ENCODE peak calls at places on chromosomes 12 and 14, in four cellular contexts. L, T, F and Q are unnamed samples. For H3K4me1, the result is how much of the 10 kb centered on the place peaks cover.

GRCh38 chr12:25266522-25266921 is 15.8 kb upstream of the KRAS start:
- DNase-seq in T (no peak), L (no peak), F (no peak), Q (no peak)

GRCh38 chr14:74290415-74290814 is 12.3 kb downstream of the ABCD4 start:
- DNase-seq in L (no peak), F (no peak), T (no peak), Q (no peak)

GRCh38 chr12:25556136-25556535 is 3.1 kb upstream of the LMNTD1 start:
- DNase-seq in L (no peak), T (no peak), F (no peak), Q (no peak)

GRCh38 chr14:66045572-66046021 is 440.6 kb upstream of the CCDC196 start:
- DNase-seq in L (no peak), F (no peak), T (no peak), Q (no peak)

GRCh38 chr14:65224799-65225198 is 122.5 kb upstream of the MAX start:
- DNase-seq in T (peak), F (no peak), L (no peak), Q (no peak)

GRCh38 chr14:54776361-54777001 is 126.1 kb downstream of the GCH1 start:
- DNase-seq in F (peak), L (peak), T (peak), Q (peak)

GRCh38 chr14:68548194-68549056 is 244.4 kb downstream of the ZFP36L1 start:
- DNase-seq in T (peak), L (peak), F (peak), Q (peak)

GRCh38 chr12:92041742-92042141 is 103.9 kb downstream of the BTG1 start:
- DNase-seq in L (no peak), T (no peak), F (no peak), Q (no peak)

GRCh38 chr12:81208193-81208946 is 130.5 kb downstream of the ACSS3 start:
- DNase-seq in F (no peak), T (no peak), L (no peak), Q (no peak)

GRCh38 chr12:95319694-95320331 is 102.2 kb downstream of the VEZT start:
- DNase-seq in T (no peak), F (no peak), L (no peak), Q (no peak)

GRCh38 chr14:100533647-100534485 is 53.4 kb downstream of the BEGAIN start:
- DNase-seq in L (peak), F (peak), T (peak), Q (peak)

GRCh38 chr12:122917508-122918227 is 21.7 kb upstream of the VPS37B start:
- DNase-seq in F (no peak), T (peak), L (peak), Q (peak)

GRCh38 chr14:94066089-94066676 is 14.8 kb downstream of the DDX24 start:
- DNase-seq in L (no peak), F (no peak), T (no peak), Q (no peak)

GRCh38 chr14:94332587-94332986 is 9.5 kb upstream of the SERPINA6 start:
- DNase-seq in T (no peak), L (no peak), F (no peak), Q (no peak)

GRCh38 chr12:304815-305214 is 42.2 kb upstream of the SLC6A13 start:
- DNase-seq in T (no peak), F (no peak), L (no peak), Q (no peak)

GRCh38 chr12:117803013-117803412 is 165.8 kb downstream of the KSR2 start:
- DNase-seq in T (no peak), L (no peak), F (no peak), Q (no peak)

GRCh38 chr14:33475623-33476022 is 475.3 kb downstream of the EGLN3 start:
- DNase-seq in L (no peak), T (no peak), F (no peak), Q (no peak)

GRCh38 chr12:15131462-15131861 is 89.8 kb downstream of the RERG start:
- DNase-seq in T (no peak), F (no peak), L (no peak), Q (no peak)

GRCh38 chr12:128337456-128338160 is 70.6 kb downstream of the TMEM132C start:
- DNase-seq in T (no peak), L (no peak), F (no peak), Q (no peak)

GRCh38 chr12:122799635-122800243 is 25.4 kb downstream of the CCDC62 start:
- DNase-seq in F (no peak), L (peak), T (no peak), Q (no peak)

GRCh38 chr12:110546339-110546738 is 36.8 kb downstream of the PPTC7 start:
- DNase-seq in F (no peak), T (no peak), L (no peak), Q (no peak)

GRCh38 chr14:68820536-68820935 is 27.7 kb upstream of the ZFP36L1 start:
- DNase-seq in L (no peak), F (no peak), T (no peak), Q (no peak)

GRCh38 chr12:110117948-110118685 is 6.0 kb upstream of the IFT81 start:
- DNase-seq in F (no peak), T (no peak), L (no peak), Q (no peak)

GRCh38 chr12:122840580-122841513 is 5.6 kb downstream of the HIP1R start:
- DNase-seq in T (no peak), F (no peak), L (peak), Q (peak)

GRCh38 chr12:119803391-119803791 is 73.7 kb downstream of the CIT start:
- DNase-seq in F (no peak), L (no peak), T (no peak), Q (no peak)

GRCh38 chr12:2643736-2644135 is 151.0 kb upstream of the FKBP4 start:
- DNase-seq in L (no peak), F (no peak), T (peak), Q (peak)

GRCh38 chr14:90602088-90602687 is 205.4 kb downstream of the CALM1 start:
- DNase-seq in T (no peak), L (no peak), F (no peak), Q (no peak)

GRCh38 chr14:66507181-66507721 is 696 bp upstream of the GPHN start:
- DNase-seq in T (no peak), F (no peak), L (no peak), Q (no peak)

GRCh38 chr14:27536748-27537147 is 938.9 kb upstream of the NOVA1 start:
- DNase-seq in F (no peak), T (no peak), L (no peak), Q (no peak)

GRCh38 chr12:118979763-118980406 is 1.5 kb upstream of the SRRM4 start:
- DNase-seq in F (no peak), T (no peak), L (peak), Q (peak)

GRCh38 chr14:99265571-99265970 is 6.4 kb downstream of the BCL11B start:
- DNase-seq in L (no peak), T (no peak), F (no peak), Q (no peak)

GRCh38 chr14:85319998-85320397 is 209.9 kb upstream of the FLRT2 start:
- DNase-seq in L (no peak), F (no peak), T (no peak), Q (no peak)

GRCh38 chr12:75603475-75603874 is 92.1 kb upstream of the KRR1 start:
- DNase-seq in L (no peak), T (no peak), F (no peak), Q (no peak)

GRCh38 chr14:103391048-103391447 is 5.8 kb downstream of the MARK3 start:
- DNase-seq in F (no peak), T (no peak), L (no peak), Q (no peak)
- H3K4me1 ChIP-seq in F (half or more), T (half or more), L (half or more), Q (under half)

GRCh38 chr14:50520947-50521815 is 11.2 kb downstream of the MAP4K5 start:
- DNase-seq in T (no peak), L (no peak), F (no peak), Q (no peak)
- H3K27ac ChIP-seq in T (peak), L (no peak), F (no peak), Q (no peak)

DNA sequence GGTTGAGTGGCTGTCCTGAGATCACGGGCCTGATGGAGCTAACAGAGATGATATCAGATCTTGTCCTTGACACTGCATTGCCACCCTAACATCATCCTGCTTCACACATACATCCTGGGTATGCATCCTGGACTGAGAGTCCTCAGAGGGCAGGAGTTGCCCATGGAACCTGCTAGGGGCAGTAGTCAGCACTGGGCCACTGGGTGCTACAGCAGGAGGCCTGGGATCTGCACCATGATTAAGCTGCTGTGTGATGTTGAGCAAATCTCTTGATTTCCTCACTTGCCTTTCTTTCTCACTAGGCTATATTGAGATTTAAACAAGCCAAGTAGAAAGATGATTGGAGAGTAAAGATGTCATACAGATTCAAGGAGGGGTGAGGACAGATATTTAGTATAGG is 22.1 kb upstream of the EIF4B start:
- DNase-seq in T (no peak), F (no peak), L (no peak), Q (no peak)
- TF ChIP-seq CTCF in T (no peak), F (no peak), L (no peak), Q (no peak)

DNA sequence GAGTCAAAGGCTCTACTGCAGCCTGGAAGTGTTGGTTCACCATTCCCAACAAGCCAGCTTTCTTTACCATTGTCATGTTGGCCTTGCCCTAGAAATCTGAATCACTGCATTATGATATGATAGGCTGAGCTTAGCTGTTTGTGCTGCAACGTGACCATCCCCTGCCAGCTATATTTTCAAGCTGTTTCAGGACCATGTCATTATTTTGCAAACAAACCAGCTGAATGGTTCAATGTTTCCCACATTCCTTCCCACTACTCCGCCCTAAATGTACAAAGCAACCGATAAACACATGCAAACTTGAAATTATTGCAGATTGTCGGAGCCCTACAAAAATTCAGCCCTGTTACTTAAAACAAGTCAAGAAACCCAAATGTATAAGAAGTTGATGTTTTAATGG is 136.1 kb downstream of the KICS2 start:
- DNase-seq in T (no peak), L (no peak), F (no peak), Q (no peak)
- H3K4me1 ChIP-seq in T (under half), L (half or more), F (under half), Q (under half)

GRCh38 chr12:71162832-71163711 is 5.3 kb upstream of the TSPAN8 start:
- DNase-seq in F (no peak), L (no peak), T (no peak), Q (no peak)
- H3K27ac ChIP-seq in F (no peak), L (no peak), T (no peak), Q (peak)